ENCODE peak calls at places on chromosomes 6 and 20, in six cellular contexts. T is IMR-90, U is H9, A is mesendoderm, M is mesenchymal stem cell, O is H1. J is an unnamed sample.

GRCh38 chr6:142902636-142903053 is 42.3 kb downstream of the HIVEP2 start:
- DNase-seq in A (no peak), M (peak), U (no peak), O (no peak), T (peak), J (no peak)

GRCh38 chr6:36290668-36291620 is 21.1 kb downstream of the PNPLA1 start:
- DNase-seq in M (peak), T (no peak), O (no peak), A (no peak), U (no peak), J (no peak)

GRCh38 chr20:49937023-49937929 is 1.1 kb downstream of the RNF114 start:
- DNase-seq in O (no peak), A (peak), M (no peak), U (no peak), T (no peak), J (no peak)

GRCh38 chr6:126210398-126211075 is 129.4 kb upstream of the CENPW start:
- DNase-seq in A (no peak), U (no peak), M (no peak), O (no peak), T (peak), J (no peak)

GRCh38 chr6:50842861-50843384 is 24.3 kb downstream of the TFAP2B start:
- DNase-seq in T (no peak), A (no peak), U (peak), O (no peak), M (no peak), J (no peak)

GRCh38 chr6:90537723-90538407 is 49.0 kb downstream of the MAP3K7 start:
- DNase-seq in O (no peak), U (no peak), A (no peak), M (peak), T (no peak), J (no peak)

GRCh38 chr6:51648236-51648635 is 439.2 kb downstream of the PKHD1 start:
- DNase-seq in U (no peak), M (no peak), A (no peak), T (no peak), O (no peak), J (no peak)

GRCh38 chr6:107361568-107362270 is 97.6 kb downstream of the PDSS2 start:
- DNase-seq in O (peak), A (peak), U (no peak), T (peak), M (peak), J (no peak)

GRCh38 chr6:47008397-47008763 is 33.8 kb downstream of the ADGRF1 start:
- DNase-seq in O (no peak), U (no peak), A (no peak), T (no peak), M (no peak), J (no peak)

GRCh38 chr6:7589949-7590917 is at the start of gene SNRNP48:
- DNase-seq in T (peak), U (peak), M (peak), O (peak), A (peak), J (peak)
- H3K18ac ChIP-seq in T (peak), U (no peak), M (peak), O (peak), A (peak), J (peak)

DNA sequence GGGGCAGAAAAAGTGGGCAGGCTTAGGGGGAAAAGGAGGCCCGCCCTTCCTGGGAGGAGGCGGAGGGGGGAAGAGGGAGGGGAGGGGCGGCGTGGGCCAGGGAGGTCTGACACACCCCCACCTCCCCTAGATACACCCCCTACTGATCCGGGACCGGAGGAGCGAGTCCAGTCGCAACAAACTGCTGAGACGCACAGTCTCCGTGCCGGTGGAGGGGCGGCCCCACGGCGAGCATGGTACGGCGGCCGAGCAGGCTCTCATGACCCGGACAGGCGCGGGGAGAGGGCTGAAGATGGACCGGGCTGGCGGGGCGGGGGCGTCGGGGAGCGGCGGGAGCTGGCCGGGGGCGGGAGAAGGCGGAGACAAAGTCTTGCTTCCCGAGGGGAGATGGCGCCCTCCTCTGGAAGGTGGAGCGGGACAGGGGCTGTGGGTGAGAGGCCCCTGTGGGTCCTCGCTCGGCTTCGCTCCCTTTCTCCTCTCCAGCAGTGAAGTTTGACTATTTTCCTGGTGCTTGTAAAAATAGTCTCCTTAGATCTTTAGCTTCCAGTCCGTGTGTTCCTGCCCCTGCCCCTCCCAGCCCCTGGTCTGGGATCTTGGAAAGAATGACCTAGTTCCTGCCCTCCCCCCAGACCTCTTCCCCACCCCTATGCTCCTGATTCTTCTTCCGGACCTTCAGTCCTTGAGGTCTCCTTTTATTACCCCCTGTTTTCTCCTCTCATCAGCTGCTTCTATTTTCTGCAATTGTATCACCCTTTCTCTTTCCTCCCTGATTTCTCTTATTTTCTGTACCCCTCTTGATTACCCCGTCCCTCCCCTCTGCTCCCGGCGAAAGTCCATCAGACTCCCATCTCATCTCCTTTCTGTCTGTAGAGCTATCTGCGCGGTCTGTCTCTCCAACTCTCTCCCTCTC is 6.1 kb downstream of the SYNGAP1 start:
- DNase-seq in O (no peak), T (peak), U (peak), A (peak), M (peak), J (peak)
- H3K18ac ChIP-seq in O (peak), T (peak), U (no peak), A (peak), M (peak), J (peak)

GRCh38 chr6:64121166-64121565 is 485.6 kb downstream of the PHF3 start:
- DNase-seq in M (no peak), U (no peak), T (no peak), A (no peak), O (no peak), J (no peak)
- H3K18ac ChIP-seq in M (no peak), U (no peak), T (no peak), A (no peak), O (no peak), J (no peak)

GRCh38 chr6:14634072-14634471 is 516.5 kb downstream of the CD83 start:
- DNase-seq in M (no peak), T (no peak), O (no peak), U (no peak), A (no peak), J (no peak)
- H3K18ac ChIP-seq in M (no peak), T (no peak), O (no peak), U (no peak), A (no peak), J (peak)

J was measured in neuronal stem cell.